ENCODE peak calls at places on chromosomes 1 and 21, in four cellular contexts. V is SK-N-SH, K is K562, A is HepG2. R is an unnamed sample.

GRCh38 chr1:3453891-3454810 is at the start of gene ARHGEF16:
- DNase-seq in V (peak), K (peak), A (peak), R (peak)

GRCh38 chr21:43697758-43698643 is 20.9 kb upstream of the PDXK start:
- DNase-seq in V (no peak), K (no peak), A (peak), R (no peak)

GRCh38 chr1:241022366-241022765 is 334.6 kb downstream of the RGS7 start:
- DNase-seq in V (no peak), K (no peak), A (no peak), R (no peak)

GRCh38 chr1:150976879-150977694 is 2.5 kb upstream of the CERS2 start:
- DNase-seq in V (no peak), K (peak), A (peak), R (peak)

GRCh38 chr1:8330271-8331125 is 12.6 kb downstream of the SLC45A1 start:
- DNase-seq in V (no peak), K (no peak), A (no peak), R (no peak)

GRCh38 chr1:111821121-111821745 is 65.5 kb downstream of the DDX20 start:
- DNase-seq in V (no peak), K (no peak), A (no peak), R (no peak)

GRCh38 chr1:97743129-97743528 is 177.7 kb downstream of the DPYD start:
- DNase-seq in V (no peak), K (no peak), A (no peak), R (no peak)

GRCh38 chr1:183218981-183219621 is 33.0 kb downstream of the LAMC2 start:
- DNase-seq in V (no peak), K (peak), A (no peak), R (no peak)

GRCh38 chr1:6998267-6998666 is 213.0 kb downstream of the CAMTA1 start:
- DNase-seq in V (peak), K (peak), A (peak), R (peak)

GRCh38 chr1:171585715-171586114 is 36.3 kb upstream of the MYOCOS start:
- DNase-seq in V (no peak), K (no peak), A (no peak), R (no peak)

GRCh38 chr1:235023197-235024044 is 105.2 kb downstream of the TOMM20 start:
- DNase-seq in V (no peak), K (no peak), A (no peak), R (no peak)

GRCh38 chr1:99566290-99567021 is 79.5 kb upstream of the PALMD start:
- DNase-seq in V (no peak), K (no peak), A (peak), R (no peak)

GRCh38 chr1:93814059-93814794 is 64.8 kb downstream of the DNTTIP2 start:
- DNase-seq in V (peak), K (peak), A (peak), R (peak)

GRCh38 chr1:41837691-41838090 is 81.0 kb downstream of the HIVEP3 start:
- DNase-seq in V (no peak), K (no peak), A (no peak), R (no peak)

GRCh38 chr1:243917177-243917862 is 67.3 kb upstream of the AKT3 start:
- DNase-seq in V (peak), K (no peak), A (no peak), R (no peak)

GRCh38 chr1:85259866-85260345 is 444 bp upstream of the C1orf52 start:
- DNase-seq in V (no peak), K (no peak), A (no peak), R (no peak)

GRCh38 chr1:74480068-74480467 is 32.3 kb downstream of the LRRC53 start:
- DNase-seq in V (no peak), K (no peak), A (no peak), R (no peak)

GRCh38 chr1:172902861-172903381 is 147.8 kb downstream of the TNFSF18 start:
- DNase-seq in V (no peak), K (no peak), A (no peak), R (no peak)

GRCh38 chr1:31712625-31713024 is 8.8 kb upstream of the COL16A1 start:
- DNase-seq in V (no peak), K (no peak), A (no peak), R (no peak)

DNA sequence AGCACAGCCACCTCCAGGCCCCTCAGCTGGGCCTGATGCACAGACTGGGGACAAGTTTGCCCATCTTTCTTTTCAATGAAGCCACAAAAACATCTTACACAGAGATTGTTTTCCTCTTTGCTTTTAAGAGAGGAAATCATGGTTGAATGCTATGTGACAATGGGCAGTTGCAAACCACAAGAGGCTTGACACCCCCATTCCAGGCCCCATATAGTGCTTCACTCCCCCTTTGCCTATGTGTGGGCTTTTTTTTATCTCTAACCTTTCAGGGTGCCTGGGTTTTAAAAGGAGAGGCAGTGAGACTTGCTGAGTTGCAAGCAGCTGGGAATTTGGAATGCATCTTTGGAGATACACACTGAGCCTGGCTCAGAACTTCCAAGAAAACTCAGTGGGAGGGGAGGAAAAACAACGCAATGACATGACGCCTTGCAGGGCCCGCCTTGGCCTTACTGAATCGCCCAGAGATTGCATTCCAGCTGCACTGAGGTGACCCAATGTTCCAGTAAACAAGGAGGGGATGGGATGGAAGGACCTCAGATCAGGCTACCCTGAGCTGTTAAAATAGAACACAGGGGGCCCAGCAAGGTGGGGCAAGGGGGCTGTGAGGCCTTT is 145.2 kb upstream of the ZNF648 start:
- DNase-seq in V (no peak), K (peak), A (no peak), R (no peak)
- TF ChIP-seq ELF1 in V (no peak), K (no peak), A (no peak), R (no peak)

GRCh38 chr1:1272341-1273151 is 1.1 kb downstream of the UBE2J2 start:
- DNase-seq in V (no peak), K (no peak), A (no peak), R (no peak)
- TF ChIP-seq ELF1 in V (no peak), K (no peak), A (no peak), R (no peak)

GRCh38 chr21:39004776-39005605 is 178.3 kb downstream of the PSMG1 start:
- DNase-seq in V (peak), K (no peak), A (no peak), R (no peak)
- TF ChIP-seq ELF1 in V (no peak), K (no peak), A (no peak), R (no peak)

DNA sequence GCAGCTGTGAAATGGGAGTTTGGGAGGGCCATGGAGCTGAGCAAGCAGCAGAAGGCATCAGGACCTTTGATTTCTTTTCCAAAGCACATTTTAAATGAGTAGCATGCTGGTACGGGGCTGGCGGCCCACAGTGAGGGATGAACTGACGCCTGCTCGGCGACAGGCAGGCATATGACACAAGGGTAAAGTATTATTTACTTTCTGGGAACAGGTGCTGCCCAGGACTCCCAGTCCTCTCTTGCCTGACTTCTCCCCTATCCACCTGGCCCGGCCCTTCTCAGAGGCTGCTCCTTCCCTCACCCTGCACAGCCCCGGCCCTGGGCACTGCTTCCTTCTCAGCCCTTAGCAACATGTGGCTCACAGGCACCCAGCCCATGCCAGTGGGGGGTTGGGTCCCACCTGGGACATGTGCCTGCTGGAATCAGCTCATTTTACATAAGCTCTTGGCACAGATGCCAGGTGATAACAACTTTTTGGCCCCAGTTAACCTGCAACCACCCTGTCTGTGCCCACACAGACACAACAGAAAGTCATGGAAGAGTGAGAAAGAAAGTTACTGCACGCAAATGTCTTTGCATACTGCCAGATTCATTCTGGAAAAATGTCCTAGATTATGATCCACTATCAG is 112.3 kb upstream of the GADD45A start:
- DNase-seq in V (no peak), K (no peak), A (no peak), R (no peak)
- TF ChIP-seq ELF1 in V (no peak), K (no peak), A (no peak), R (no peak)

DNA sequence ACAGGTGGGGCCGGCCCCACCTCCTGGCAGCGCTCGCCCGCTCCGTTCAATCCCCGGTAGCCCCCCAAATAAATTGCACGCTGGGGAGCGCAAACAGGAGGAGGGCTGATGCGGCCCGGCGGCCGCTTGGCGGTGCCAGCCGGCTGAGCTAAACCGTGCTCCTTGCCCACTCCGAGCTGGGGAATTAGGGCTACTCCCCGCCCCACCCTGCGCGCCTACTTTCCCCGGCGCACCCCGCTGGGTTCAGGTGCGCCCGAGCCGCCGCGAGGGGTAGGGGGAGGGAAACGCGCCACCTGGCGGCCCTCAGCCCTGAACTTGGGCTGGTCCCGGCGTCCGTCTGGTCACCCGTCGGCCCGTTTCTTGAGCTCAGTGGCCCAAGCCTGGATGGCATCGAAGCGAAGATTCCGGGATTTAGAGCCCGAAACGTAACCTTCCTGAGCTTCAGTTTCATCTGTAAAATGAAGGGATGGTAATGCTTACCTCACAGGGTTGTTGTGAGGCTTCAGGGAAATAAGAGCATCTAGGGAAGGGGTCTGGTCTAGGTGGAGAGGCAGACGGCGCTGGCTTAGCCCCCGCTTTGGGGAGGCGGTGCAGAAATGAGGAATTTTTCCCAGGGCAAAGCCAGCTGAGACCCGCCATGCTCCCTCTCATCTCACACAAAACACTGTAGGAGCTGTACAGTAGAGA is 547 bp upstream of the MYCL start:
- DNase-seq in V (peak), K (peak), A (peak), R (peak)
- TF ChIP-seq ELF1 in V (no peak), K (peak), A (no peak), R (no peak)

DNA sequence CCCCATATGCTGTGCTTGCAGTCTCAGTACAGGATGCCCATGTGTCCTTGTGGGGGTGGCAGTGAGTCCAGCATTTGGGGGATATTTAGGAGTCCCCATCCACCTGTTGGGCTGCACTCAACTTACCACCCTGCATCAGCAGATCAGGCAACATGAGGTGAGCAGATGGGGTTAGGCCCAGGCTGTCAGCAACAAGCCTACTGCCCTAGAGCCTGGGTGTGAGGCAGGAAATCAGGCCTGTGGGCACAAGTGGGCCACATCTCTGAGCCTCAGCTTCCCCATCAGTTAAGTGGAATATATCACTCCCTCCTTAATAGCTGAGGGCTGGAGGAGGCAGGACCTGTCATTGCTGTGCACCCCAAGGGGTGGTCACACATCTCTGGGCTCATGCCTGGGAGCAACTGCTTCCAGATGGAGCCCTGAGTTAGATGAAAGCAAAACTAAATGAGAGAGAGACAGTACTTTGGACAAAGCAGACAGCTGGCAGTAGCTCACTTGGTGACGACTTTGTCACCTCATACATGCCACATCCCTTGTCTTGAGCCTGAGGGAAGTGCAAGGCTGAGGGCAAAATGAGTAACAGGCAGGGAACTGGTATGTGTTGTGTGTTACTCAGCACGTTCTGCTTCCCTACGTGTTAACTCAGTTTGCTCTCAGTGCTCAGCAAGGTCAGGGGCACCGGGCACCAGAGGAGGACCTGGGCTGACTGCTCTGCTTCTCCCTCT is 48.4 kb downstream of the TRIM11 start:
- DNase-seq in V (no peak), K (no peak), A (no peak), R (no peak)
- TF ChIP-seq ELF1 in V (no peak), K (no peak), A (no peak), R (no peak)

DNA sequence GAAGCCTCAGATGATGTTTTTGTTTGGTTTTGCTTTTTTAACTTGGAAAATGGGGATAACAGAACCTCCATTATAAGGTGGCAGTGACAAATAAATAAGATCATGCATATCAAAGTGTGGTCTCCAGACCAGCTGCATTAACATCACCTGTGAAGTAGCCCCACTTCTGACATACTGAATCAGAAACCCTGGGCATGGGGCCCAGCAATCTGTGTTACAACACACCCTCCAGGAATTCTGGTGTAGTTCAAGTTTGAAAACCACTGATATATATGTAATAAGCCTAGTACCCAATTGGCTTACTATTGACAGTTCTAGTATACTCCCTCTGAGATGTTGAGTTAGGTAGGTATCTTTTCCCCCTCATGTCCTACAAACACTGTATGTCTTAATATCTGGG is 24.1 kb upstream of the RNF19B start:
- DNase-seq in V (no peak), K (no peak), A (no peak), R (no peak)
- TF ChIP-seq ELF1 in V (no peak), K (no peak), A (no peak), R (no peak)

GRCh38 chr1:52122424-52122823 is 19.5 kb upstream of the ZFYVE9 start:
- DNase-seq in V (no peak), K (no peak), A (no peak), R (no peak)

GRCh38 chr1:52123622-52124021 is 18.3 kb upstream of the ZFYVE9 start:
- DNase-seq in V (no peak), K (no peak), A (no peak), R (no peak)

GRCh38 chr1:52125727-52126359 is 16.0 kb upstream of the ZFYVE9 start:
- DNase-seq in V (no peak), K (no peak), A (no peak), R (no peak)

DNA sequence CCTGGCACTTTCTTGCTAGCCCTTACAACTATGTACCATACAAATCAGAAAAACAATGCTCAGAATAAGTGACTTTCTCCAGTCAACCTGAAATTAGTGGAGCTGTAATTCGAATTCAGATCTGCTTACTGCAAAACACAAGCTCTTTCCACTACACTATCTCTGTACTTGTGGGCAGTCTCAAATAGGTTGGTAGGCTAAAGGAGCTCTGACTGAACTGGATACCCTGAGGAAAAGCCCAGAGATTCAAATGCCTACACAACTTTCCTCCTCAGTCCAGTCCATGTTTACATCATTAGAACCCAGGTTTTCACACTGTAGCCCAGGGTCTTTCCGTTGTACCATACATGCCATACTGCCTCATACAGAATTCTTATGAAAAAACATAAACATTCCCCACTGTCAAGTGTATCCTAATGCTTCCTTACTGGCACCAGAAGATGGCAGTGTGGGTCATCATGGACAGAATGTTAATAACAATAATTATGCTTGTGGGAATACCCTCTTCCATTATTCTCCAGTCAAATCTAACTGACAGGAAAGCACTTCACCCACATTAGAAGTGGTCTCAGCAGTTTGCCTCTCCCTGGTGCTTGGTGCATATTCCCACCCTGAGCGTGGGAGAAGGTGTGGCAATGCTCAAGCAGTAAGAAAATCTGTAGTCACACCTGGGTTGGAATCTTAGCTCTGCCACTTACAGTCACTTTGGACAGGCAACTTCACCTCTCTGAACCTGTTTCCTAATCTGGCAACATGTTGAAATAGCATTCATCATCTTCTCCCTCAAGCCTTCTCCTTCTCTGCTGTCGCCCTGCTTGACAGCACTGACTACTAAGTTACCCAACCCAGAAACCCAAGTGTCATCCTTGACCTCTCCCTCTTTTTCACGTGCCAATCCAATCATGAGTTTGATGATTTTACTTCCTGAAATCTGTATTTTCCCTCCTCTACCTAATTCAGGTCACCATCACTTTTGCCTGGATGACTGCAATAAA is 14.4 kb upstream of the ZFYVE9 start:
- DNase-seq in V (peak), K (peak), A (peak), R (peak)
- TF ChIP-seq ELF1 in V (no peak), K (no peak), A (no peak), R (no peak)

GRCh38 chr1:46753985-46754384 is 35.1 kb upstream of the EFCAB14 start:
- DNase-seq in V (no peak), K (no peak), A (no peak), R (no peak)

GRCh38 chr1:46747683-46748288 is 28.9 kb upstream of the EFCAB14 start:
- DNase-seq in V (peak), K (peak), A (peak), R (peak)

GRCh38 chr1:46755121-46755520 is 36.2 kb upstream of the EFCAB14 start:
- DNase-seq in V (no peak), K (no peak), A (no peak), R (no peak)

GRCh38 chr1:46749403-46749802 is 30.5 kb upstream of the EFCAB14 start:
- DNase-seq in V (no peak), K (no peak), A (no peak), R (no peak)

DNA sequence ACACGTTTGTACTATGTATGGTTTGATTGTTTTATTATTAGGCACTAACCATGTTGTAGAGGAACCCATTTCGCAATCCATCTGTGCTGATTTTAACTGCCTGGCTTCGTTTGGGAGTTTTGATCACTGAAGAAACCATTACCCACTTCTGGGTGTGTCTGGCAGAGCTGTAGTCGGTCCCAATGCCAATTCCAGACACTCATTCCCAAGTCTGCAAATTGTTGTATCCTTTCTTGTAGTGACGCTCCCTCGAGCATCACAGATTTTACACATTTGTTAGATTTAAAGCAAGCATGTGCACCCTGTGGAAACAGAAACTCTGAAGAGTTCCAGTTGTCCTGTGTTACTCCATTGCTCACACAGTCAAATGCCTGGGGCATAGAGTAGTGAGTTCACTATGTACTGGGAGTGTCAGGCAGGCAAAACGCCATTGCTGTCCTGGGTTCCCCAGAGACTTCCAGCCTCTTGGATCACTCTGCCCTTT is 31.0 kb upstream of the EFCAB14 start:
- DNase-seq in V (no peak), K (no peak), A (no peak), R (no peak)
- TF ChIP-seq ELF1 in V (no peak), K (no peak), A (no peak), R (no peak)

R was measured in HCT116.